ENCODE peak calls at places on chromosomes 6 and 20, in nine cellular contexts. T, A, X, C, O, G, H, V and J are unnamed samples.

GRCh38 chr6:17226269-17226668 is 54.9 kb upstream of the RBM24 start:
- DNase-seq in H (no peak), X (no peak), A (no peak), T (no peak), V (peak), O (no peak), C (no peak), G (peak), J (no peak)

GRCh38 chr6:15661815-15662245 is 998 bp downstream of the DTNBP1 start:
- DNase-seq in H (no peak), G (no peak), O (no peak), T (no peak), X (no peak), C (no peak), A (no peak), V (peak), J (no peak)

GRCh38 chr20:50341880-50342637 is 151.4 kb downstream of the CEBPB start:
- DNase-seq in A (no peak), T (peak), G (no peak), H (no peak), X (no peak), C (no peak), V (no peak), O (no peak), J (no peak)

GRCh38 chr6:14924126-14925024 is 321.5 kb upstream of the JARID2 start:
- DNase-seq in C (no peak), O (no peak), G (no peak), T (no peak), V (no peak), X (no peak), H (peak), A (no peak), J (no peak)

GRCh38 chr20:10540636-10541493 is 105.8 kb downstream of the SLX4IP start:
- DNase-seq in A (peak), O (peak), V (peak), X (no peak), G (no peak), C (peak), H (peak), T (no peak), J (no peak)

GRCh38 chr6:5102266-5102970 is 17.3 kb downstream of the PPP1R3G start:
- DNase-seq in H (no peak), X (no peak), A (no peak), O (no peak), C (no peak), V (no peak), G (no peak), T (no peak), J (no peak)

GRCh38 chr20:35325385-35325784 is 33.2 kb upstream of the FAM83C start:
- DNase-seq in A (no peak), T (no peak), O (no peak), C (no peak), G (no peak), H (no peak), V (no peak), X (no peak), J (no peak)

GRCh38 chr6:69835414-69836179 is 30.8 kb upstream of the COL19A1 start:
- DNase-seq in A (peak), O (peak), G (peak), H (peak), X (no peak), C (peak), T (peak), V (peak), J (no peak)

GRCh38 chr6:159729598-159729997 is 2.3 kb downstream of the WTAP start:
- DNase-seq in C (peak), V (peak), T (peak), G (no peak), O (peak), X (no peak), H (peak), A (no peak), J (no peak)

GRCh38 chr6:21402368-21402767 is 191.2 kb upstream of the SOX4 start:
- DNase-seq in A (no peak), C (no peak), O (peak), H (peak), X (peak), G (no peak), T (no peak), V (peak), J (no peak)

GRCh38 chr6:45714795-45715507 is 300.7 kb downstream of the CLIC5 start:
- DNase-seq in A (peak), G (peak), O (peak), X (no peak), V (peak), C (peak), T (peak), H (peak), J (peak)

GRCh38 chr6:57423468-57423867 is 106.0 kb downstream of the PRIM2 start:
- DNase-seq in H (no peak), T (no peak), G (no peak), A (no peak), X (no peak), V (peak), O (no peak), C (no peak), J (no peak)

GRCh38 chr6:55528624-55529023 is 50.4 kb downstream of the HMGCLL1 start:
- DNase-seq in G (no peak), V (peak), C (peak), H (peak), T (peak), O (peak), A (peak), X (no peak), J (no peak)

GRCh38 chr6:167965602-167966539 is 31.6 kb upstream of the KIF25 start:
- DNase-seq in G (no peak), T (no peak), C (no peak), H (no peak), O (no peak), X (no peak), A (no peak), V (no peak), J (no peak)

GRCh38 chr6:139474145-139475108 is 100.0 kb upstream of the CITED2 start:
- DNase-seq in C (no peak), A (no peak), V (peak), G (peak), H (peak), O (peak), T (no peak), X (no peak), J (no peak)

GRCh38 chr6:34610819-34611477 is 54.8 kb upstream of the SPDEF start:
- DNase-seq in T (no peak), C (no peak), H (peak), V (peak), X (no peak), A (peak), G (no peak), O (peak), J (no peak)

GRCh38 chr20:61686081-61686936 is 379.4 kb downstream of the TAF4 start:
- DNase-seq in C (no peak), T (no peak), H (no peak), G (no peak), A (no peak), V (no peak), O (no peak), X (no peak), J (no peak)

GRCh38 chr6:141824258-141824795 is 308.4 kb upstream of the GJE1 start:
- DNase-seq in A (no peak), H (no peak), T (no peak), O (no peak), X (no peak), V (no peak), G (no peak), C (no peak), J (no peak)

GRCh38 chr6:52230685-52231084 is 13.6 kb downstream of the IL17F start:
- DNase-seq in G (no peak), A (no peak), V (no peak), X (no peak), T (no peak), C (no peak), H (no peak), O (no peak), J (no peak)

GRCh38 chr6:79719248-79719975 is 88.3 kb downstream of the SH3BGRL2 start:
- DNase-seq in O (peak), G (no peak), T (no peak), V (peak), C (no peak), H (no peak), X (no peak), A (no peak), J (no peak)

GRCh38 chr6:127554435-127555006 is 22.5 kb upstream of the C6orf58 start:
- DNase-seq in H (peak), A (peak), C (no peak), X (no peak), G (no peak), T (peak), O (peak), V (peak), J (peak)

GRCh38 chr6:52537001-52537753 is 39.7 kb downstream of the TRAM2 start:
- DNase-seq in V (no peak), A (peak), H (no peak), C (no peak), O (peak), T (peak), G (no peak), X (no peak), J (no peak)

GRCh38 chr20:11850901-11851300 is 66.8 kb upstream of the BTBD3 start:
- DNase-seq in A (peak), X (no peak), G (no peak), C (peak), T (no peak), O (peak), V (peak), H (no peak), J (no peak)

GRCh38 chr6:81838031-81838430 is 85.5 kb upstream of the TENT5A start:
- DNase-seq in X (no peak), V (no peak), O (no peak), H (peak), A (no peak), C (peak), T (no peak), G (no peak), J (no peak)

GRCh38 chr6:39642300-39642699 is 82.9 kb downstream of the KIF6 start:
- DNase-seq in X (no peak), T (no peak), G (no peak), H (no peak), V (no peak), C (no peak), A (no peak), O (no peak), J (no peak)

GRCh38 chr20:25295386-25296093 is 47.7 kb downstream of the PYGB start:
- DNase-seq in O (no peak), C (no peak), V (peak), A (no peak), G (no peak), T (no peak), X (no peak), H (no peak), J (no peak)

GRCh38 chr6:30955367-30956042 is 14.7 kb downstream of the MUCL3 start:
- DNase-seq in T (no peak), V (peak), C (no peak), A (no peak), H (peak), O (peak), G (no peak), X (peak), J (peak)

GRCh38 chr6:43896474-43896873 is 126.5 kb downstream of the VEGFA start:
- DNase-seq in C (no peak), A (no peak), T (no peak), G (no peak), V (no peak), X (no peak), H (no peak), O (no peak), J (no peak)

GRCh38 chr20:38190936-38191371 is 25.9 kb upstream of the TGM2 start:
- DNase-seq in V (peak), T (no peak), A (no peak), G (no peak), H (no peak), O (no peak), X (no peak), C (no peak), J (no peak)

GRCh38 chr20:58810116-58810878 is 40.4 kb downstream of the GNAS-AS1 start:
- DNase-seq in C (no peak), V (no peak), G (no peak), H (no peak), X (no peak), O (no peak), A (no peak), T (no peak), J (no peak)

GRCh38 chr6:107843400-107843799 is 19.3 kb upstream of the SCML4 start:
- DNase-seq in H (no peak), X (no peak), A (no peak), C (no peak), T (no peak), G (no peak), V (no peak), O (no peak), J (peak)

GRCh38 chr6:129597023-129597713 is 112.8 kb downstream of the ARHGAP18 start:
- DNase-seq in X (no peak), G (no peak), C (no peak), A (no peak), V (no peak), H (no peak), T (peak), O (no peak), J (no peak)

GRCh38 chr6:82243886-82244285 is 3.7 kb downstream of the IBTK start:
- DNase-seq in C (no peak), G (no peak), T (no peak), H (no peak), V (no peak), O (no peak), A (no peak), X (no peak), J (no peak)

GRCh38 chr6:31776563-31776960 is 566 bp downstream of the VWA7 start:
- DNase-seq in A (no peak), C (no peak), V (no peak), T (no peak), O (peak), G (peak), H (no peak), X (no peak), J (no peak)

GRCh38 chr20:15609956-15610355 is 963.3 kb downstream of the KIF16B start:
- DNase-seq in O (no peak), T (no peak), H (no peak), V (no peak), C (no peak), G (no peak), X (no peak), A (no peak), J (no peak)

GRCh38 chr6:1787894-1788293 is 178.2 kb downstream of the FOXC1 start:
- DNase-seq in H (no peak), T (no peak), O (peak), X (no peak), A (no peak), V (peak), G (no peak), C (no peak), J (no peak)

GRCh38 chr6:134707342-134707982 is 242.4 kb downstream of the ALDH8A1 start:
- DNase-seq in T (peak), C (peak), O (peak), V (peak), A (no peak), G (no peak), X (no peak), H (peak), J (no peak)

GRCh38 chr6:115221185-115221584 is 839.5 kb downstream of the FRK start:
- DNase-seq in T (no peak), H (no peak), A (no peak), G (no peak), O (no peak), C (no peak), V (no peak), X (no peak), J (no peak)

GRCh38 chr6:134651519-134651918 is 298.4 kb downstream of the ALDH8A1 start:
- DNase-seq in V (no peak), X (no peak), A (no peak), C (no peak), O (no peak), H (no peak), T (no peak), G (no peak), J (no peak)